ENCODE peak calls at places on chromosomes 2 and 18, in eight cellular contexts. R is esophagus squamous epithelium; D is CD8-positive, alpha-beta T cell; U is activated CD8-positive, alpha-beta T cell treated with anti-CD3 and anti-CD28 coated beads for 36 hours; A is cardiac muscle cell; L is A549; C is H1; E is astrocyte of the spinal cord. W is an unnamed sample.

GRCh38 chr2:181058378-181059269 is 78.2 kb downstream of the UBE2E3 start:
- DNase-seq in R (no peak), D (peak; percentile 27), U (peak; percentile 68), A (peak; percentile 46), L (no peak), C (no peak), E (peak; percentile 43), W (no peak)

GRCh38 chr2:23412556-23413155 is 27.7 kb downstream of the KLHL29 start:
- DNase-seq in R (no peak), D (no peak), U (no peak), A (no peak), L (no peak), C (no peak), E (peak; percentile 49), W (peak; percentile 72)

GRCh38 chr18:74376523-74376922 is 60.9 kb downstream of the C18orf63 start:
- DNase-seq in R (no peak), D (no peak), U (no peak), A (no peak), L (no peak), C (no peak), E (no peak), W (no peak)

GRCh38 chr2:160061533-160062282 is 707 bp downstream of the PLA2R1 start:
- DNase-seq in R (no peak), D (no peak), U (no peak), A (no peak), L (peak; percentile 15), C (no peak), E (no peak), W (no peak)

GRCh38 chr18:76679877-76680276 is 142.5 kb upstream of the ZNF236 start:
- DNase-seq in R (no peak), D (no peak), U (no peak), A (no peak), L (no peak), C (no peak), E (peak; percentile 13), W (no peak)

GRCh38 chr2:235595420-235596010 is 101.7 kb downstream of the AGAP1 start:
- DNase-seq in R (no peak), D (peak; percentile 30), U (peak; percentile 68), A (peak; percentile 73), L (peak; percentile 56), C (peak; percentile 50), E (peak; percentile 76), W (peak; percentile 66)

GRCh38 chr2:185279999-185280398 is 458.6 kb upstream of the FSIP2 start:
- DNase-seq in R (no peak), D (no peak), U (no peak), A (no peak), L (no peak), C (no peak), E (peak; percentile 30), W (peak; percentile 3)

GRCh38 chr18:58847383-58848071 is 17.1 kb upstream of the ZNF532 start:
- DNase-seq in R (no peak), D (no peak), U (peak; percentile 10), A (peak; percentile 8), L (no peak), C (peak; percentile 88), E (no peak), W (no peak)

GRCh38 chr2:229137623-229138022 is 133.5 kb downstream of the PID1 start:
- DNase-seq in R (no peak), D (no peak), U (no peak), A (no peak), L (no peak), C (no peak), E (no peak), W (no peak)

GRCh38 chr2:218070587-218070986 is 1.5 kb downstream of the RUFY4 start:
- DNase-seq in R (no peak), D (no peak), U (no peak), A (no peak), L (no peak), C (no peak), E (no peak), W (no peak)

GRCh38 chr2:66134113-66134730 is 300.7 kb upstream of the MEIS1 start:
- DNase-seq in R (no peak), D (no peak), U (no peak), A (no peak), L (no peak), C (no peak), E (no peak), W (no peak)

GRCh38 chr18:74949611-74950010 is 259.3 kb downstream of the PTGR3 start:
- DNase-seq in R (no peak), D (no peak), U (no peak), A (peak; percentile 28), L (no peak), C (no peak), E (no peak), W (no peak)

GRCh38 chr2:154452471-154452870 is 246.0 kb upstream of the KCNJ3 start:
- DNase-seq in R (no peak), D (no peak), U (no peak), A (no peak), L (no peak), C (no peak), E (no peak), W (no peak)

GRCh38 chr2:85702172-85702571 is 8.0 kb downstream of the GNLY start:
- DNase-seq in R (no peak), D (no peak), U (no peak), A (no peak), L (no peak), C (no peak), E (peak; percentile 83), W (peak; percentile 65)

GRCh38 chr2:73386894-73387636 is 1.4 kb downstream of the ALMS1 start:
- DNase-seq in R (no peak), D (no peak), U (no peak), A (no peak), L (no peak), C (no peak), E (peak; percentile 1), W (no peak)

GRCh38 chr2:70005752-70006446 is 44.5 kb upstream of the ASPRV1 start:
- DNase-seq in R (no peak), D (no peak), U (no peak), A (no peak), L (no peak), C (no peak), E (no peak), W (no peak)
- TF ChIP-seq CTCF in R (no peak), D (no peak), U (no peak), A (no peak), L (no peak), C (peak; percentile 29), E (no peak), W (peak; percentile 7)

DNA sequence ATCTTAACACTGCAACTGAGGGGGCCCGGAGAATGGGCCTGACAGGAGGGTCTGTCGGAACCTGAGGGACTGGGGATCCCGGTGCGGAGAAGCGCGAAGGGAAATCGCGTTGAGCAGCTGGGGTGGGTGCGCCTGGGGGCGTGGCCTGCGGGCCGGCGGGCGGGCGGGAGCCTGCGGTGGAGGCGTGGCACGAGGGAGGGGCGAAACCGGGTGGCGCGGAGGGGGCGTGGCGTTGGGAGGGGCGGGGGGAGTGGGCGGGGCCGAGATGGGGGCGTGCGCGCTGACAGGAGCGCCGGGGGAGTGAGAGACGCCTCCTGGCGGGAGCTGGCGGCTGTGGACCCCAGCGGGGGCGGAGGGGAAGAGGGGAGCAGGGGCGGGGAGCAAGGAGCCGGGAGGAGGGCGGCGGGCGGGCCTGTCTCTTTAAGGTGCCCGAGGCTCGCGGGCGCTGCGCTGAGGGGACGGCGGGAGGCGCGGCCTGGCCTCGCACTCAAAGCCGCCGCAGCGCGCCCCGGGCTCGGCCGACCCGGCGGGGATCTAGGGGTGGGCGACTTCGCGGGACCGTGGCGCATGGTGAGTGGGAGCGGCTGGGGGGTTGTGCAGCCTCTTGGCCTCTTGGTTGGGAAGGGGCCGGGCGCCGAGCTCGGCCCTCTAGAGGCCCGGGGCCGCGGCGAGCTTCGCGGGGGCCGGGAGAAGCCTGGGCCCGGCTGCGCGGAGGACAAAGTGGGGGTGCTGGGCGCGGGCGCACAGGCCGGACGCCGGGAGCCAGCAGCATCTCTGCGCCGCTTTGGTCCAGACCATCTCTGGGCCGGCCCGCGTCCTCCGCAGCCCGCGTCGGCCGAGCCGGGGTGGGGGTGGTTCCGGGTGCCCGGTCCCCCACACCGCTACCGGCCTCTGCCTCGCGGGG is at the start of gene TWSG1:
- DNase-seq in R (peak; percentile 65), D (peak; percentile 91), U (peak; percentile 95), A (peak; percentile 98), L (peak; percentile 65), C (peak; percentile 84), E (peak; percentile 97), W (peak; percentile 90)
- TF ChIP-seq CTCF in R (no peak), D (peak; percentile 30), U (peak; percentile 26), A (peak; percentile 21), L (peak; percentile 18), C (no peak), E (peak; percentile 50), W (peak; percentile 69)

DNA sequence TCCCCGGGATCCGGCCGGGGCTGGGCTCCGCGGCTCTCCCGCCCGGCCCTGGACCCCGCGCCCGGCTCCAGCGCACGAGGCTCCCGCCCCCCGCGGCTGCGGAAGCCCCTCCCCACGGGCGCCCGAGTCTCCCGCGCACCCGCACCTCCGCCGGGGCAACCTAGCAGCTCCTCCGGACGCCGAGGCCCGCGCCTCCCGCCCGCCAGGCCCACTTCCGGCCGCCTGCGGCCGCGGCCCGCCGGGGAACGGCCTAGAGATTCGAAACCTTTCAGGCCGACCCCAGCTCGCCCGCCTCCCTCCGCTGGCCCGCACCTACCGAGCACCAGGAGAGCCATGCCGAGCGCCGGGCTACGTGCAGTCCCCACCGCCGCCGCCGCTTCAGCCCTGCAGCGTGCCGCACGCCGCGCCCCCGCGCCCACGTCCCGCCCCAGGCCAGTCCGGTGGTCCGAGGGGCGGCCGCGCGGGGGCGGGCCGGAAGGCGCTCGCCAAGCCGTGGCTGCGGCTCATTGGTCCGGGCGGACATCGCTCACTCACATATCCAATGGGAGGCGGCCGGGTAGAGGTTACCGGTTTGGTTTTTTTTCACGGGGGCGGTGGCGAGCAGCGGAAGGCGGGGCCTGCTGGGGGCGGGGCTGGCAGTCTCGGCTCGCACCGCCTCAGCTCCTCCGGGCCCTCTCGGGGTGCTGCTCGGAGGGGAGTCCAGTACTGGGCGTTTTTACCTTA is at the start of gene PDIA6:
- DNase-seq in R (peak; percentile 84), D (peak; percentile 94), U (peak; percentile 97), A (peak; percentile 98), L (peak; percentile 97), C (peak; percentile 82), E (peak; percentile 97), W (peak; percentile 96)
- TF ChIP-seq CTCF in R (peak; percentile 44), D (no peak), U (no peak), A (no peak), L (no peak), C (no peak), E (no peak), W (no peak)

GRCh38 chr2:101440127-101440738 is 34.7 kb downstream of the RFX8 start:
- DNase-seq in R (no peak), D (no peak), U (no peak), A (peak; percentile 80), L (no peak), C (no peak), E (peak; percentile 39), W (no peak)

GRCh38 chr2:101439716-101440115 is 35.2 kb downstream of the RFX8 start:
- DNase-seq in R (no peak), D (no peak), U (no peak), A (no peak), L (no peak), C (no peak), E (no peak), W (no peak)

GRCh38 chr2:101442042-101442666 is 32.8 kb downstream of the RFX8 start:
- DNase-seq in R (no peak), D (no peak), U (peak; percentile 27), A (no peak), L (no peak), C (no peak), E (peak; percentile 82), W (peak; percentile 53)

GRCh38 chr2:101446869-101447268 is 28.0 kb downstream of the RFX8 start:
- DNase-seq in R (no peak), D (no peak), U (peak; percentile 16), A (no peak), L (no peak), C (no peak), E (peak; percentile 94), W (peak; percentile 82)

GRCh38 chr2:101442667-101443061 is 32.2 kb downstream of the RFX8 start:
- DNase-seq in R (no peak), D (no peak), U (no peak), A (no peak), L (no peak), C (no peak), E (no peak), W (peak; percentile 14)
- TF ChIP-seq CTCF in R (no peak), D (no peak), U (no peak), A (peak; percentile 9), L (no peak), C (peak; percentile 44), E (peak; percentile 34), W (peak; percentile 10)